ENCODE peak calls at places on chromosomes 7 and 10, in five cellular contexts. One of them, this sample, is unnamed.

GRCh38 chr7:69656890-69657289 is 58.6 kb downstream of the AUTS2 start:
- DNase-seq in PC-3: no peak
- DNase-seq in AG09309: no peak
- DNase-seq in heart left ventricle: peak
- DNase-seq in tibial artery: peak
- DNase-seq in this sample: no peak

GRCh38 chr7:157228864-157229422 is 90.2 kb downstream of the UBE3C start:
- DNase-seq in tibial artery: no peak
- DNase-seq in AG09309: no peak
- DNase-seq in PC-3: peak
- DNase-seq in heart left ventricle: no peak
- DNase-seq in this sample: no peak

GRCh38 chr7:102454423-102454822 is 10.2 kb downstream of the ALKBH4 start:
- DNase-seq in heart left ventricle: no peak
- DNase-seq in AG09309: no peak
- DNase-seq in PC-3: no peak
- DNase-seq in tibial artery: no peak
- DNase-seq in this sample: no peak

GRCh38 chr7:84399661-84400060 is 205.1 kb upstream of the SEMA3A start:
- DNase-seq in tibial artery: no peak
- DNase-seq in AG09309: no peak
- DNase-seq in PC-3: no peak
- DNase-seq in heart left ventricle: no peak
- DNase-seq in this sample: no peak

GRCh38 chr7:35680403-35681013 is 14.4 kb downstream of the HERPUD2 start:
- DNase-seq in heart left ventricle: no peak
- DNase-seq in AG09309: no peak
- DNase-seq in tibial artery: no peak
- DNase-seq in PC-3: no peak
- DNase-seq in this sample: no peak

GRCh38 chr10:72981882-72982529 is 27.4 kb upstream of the PLA2G12B start:
- DNase-seq in PC-3: no peak
- DNase-seq in heart left ventricle: no peak
- DNase-seq in AG09309: no peak
- DNase-seq in tibial artery: no peak
- DNase-seq in this sample: no peak

GRCh38 chr7:37068902-37069301 is 344.6 kb upstream of the AOAH start:
- DNase-seq in tibial artery: no peak
- DNase-seq in heart left ventricle: no peak
- DNase-seq in PC-3: no peak
- DNase-seq in AG09309: no peak
- DNase-seq in this sample: no peak

GRCh38 chr10:44983895-44984278 is 5.3 kb upstream of the DEPP1 start:
- DNase-seq in heart left ventricle: peak
- DNase-seq in AG09309: no peak
- DNase-seq in PC-3: no peak
- DNase-seq in tibial artery: peak
- DNase-seq in this sample: no peak

GRCh38 chr10:86128360-86128759 is 238.2 kb downstream of the GRID1 start:
- DNase-seq in heart left ventricle: no peak
- DNase-seq in PC-3: no peak
- DNase-seq in tibial artery: no peak
- DNase-seq in AG09309: no peak
- DNase-seq in this sample: no peak

GRCh38 chr7:137003606-137004005 is 135.2 kb downstream of the CHRM2 start:
- DNase-seq in heart left ventricle: no peak
- DNase-seq in tibial artery: no peak
- DNase-seq in AG09309: no peak
- DNase-seq in PC-3: no peak
- DNase-seq in this sample: no peak

GRCh38 chr7:150307904-150308303 is 15.3 kb upstream of the LRRC61 start:
- DNase-seq in tibial artery: no peak
- DNase-seq in AG09309: no peak
- DNase-seq in PC-3: no peak
- DNase-seq in heart left ventricle: no peak
- DNase-seq in this sample: no peak

GRCh38 chr7:116999316-116999715 is 46.0 kb downstream of the ST7 start:
- DNase-seq in AG09309: no peak
- DNase-seq in heart left ventricle: no peak
- DNase-seq in PC-3: peak
- DNase-seq in tibial artery: no peak
- DNase-seq in this sample: no peak

GRCh38 chr7:140062118-140062527 is 628 bp downstream of the PARP12 start:
- DNase-seq in AG09309: no peak
- DNase-seq in PC-3: peak
- DNase-seq in tibial artery: no peak
- DNase-seq in heart left ventricle: no peak
- DNase-seq in this sample: no peak

GRCh38 chr7:139999516-139999915 is 63.2 kb downstream of the PARP12 start:
- DNase-seq in PC-3: no peak
- DNase-seq in AG09309: no peak
- DNase-seq in tibial artery: no peak
- DNase-seq in heart left ventricle: no peak
- DNase-seq in this sample: no peak

GRCh38 chr7:93574646-93575554 is at the start of gene CALCR:
- DNase-seq in AG09309: no peak
- DNase-seq in PC-3: no peak
- DNase-seq in tibial artery: no peak
- DNase-seq in heart left ventricle: no peak
- DNase-seq in this sample: no peak

GRCh38 chr10:3783313-3783689 is 1.7 kb downstream of the KLF6 start:
- DNase-seq in tibial artery: peak
- DNase-seq in PC-3: peak
- DNase-seq in heart left ventricle: peak
- DNase-seq in AG09309: no peak
- DNase-seq in this sample: no peak

GRCh38 chr10:96919785-96920425 is 87.8 kb downstream of the LCOR start:
- DNase-seq in PC-3: no peak
- DNase-seq in tibial artery: no peak
- DNase-seq in AG09309: peak
- DNase-seq in heart left ventricle: no peak
- DNase-seq in this sample: no peak

GRCh38 chr10:100863433-100863832 is 49.3 kb upstream of the SLF2 start:
- DNase-seq in PC-3: no peak
- DNase-seq in AG09309: no peak
- DNase-seq in heart left ventricle: no peak
- DNase-seq in tibial artery: no peak
- DNase-seq in this sample: no peak

GRCh38 chr10:131676971-131677421 is 223.8 kb upstream of the PPP2R2D start:
- DNase-seq in PC-3: no peak
- DNase-seq in heart left ventricle: no peak
- DNase-seq in AG09309: no peak
- DNase-seq in tibial artery: no peak
- DNase-seq in this sample: no peak

GRCh38 chr7:45643630-45644029 is 69.5 kb downstream of the ADCY1 start:
- DNase-seq in heart left ventricle: no peak
- DNase-seq in tibial artery: no peak
- DNase-seq in AG09309: no peak
- DNase-seq in PC-3: no peak
- DNase-seq in this sample: no peak

DNA sequence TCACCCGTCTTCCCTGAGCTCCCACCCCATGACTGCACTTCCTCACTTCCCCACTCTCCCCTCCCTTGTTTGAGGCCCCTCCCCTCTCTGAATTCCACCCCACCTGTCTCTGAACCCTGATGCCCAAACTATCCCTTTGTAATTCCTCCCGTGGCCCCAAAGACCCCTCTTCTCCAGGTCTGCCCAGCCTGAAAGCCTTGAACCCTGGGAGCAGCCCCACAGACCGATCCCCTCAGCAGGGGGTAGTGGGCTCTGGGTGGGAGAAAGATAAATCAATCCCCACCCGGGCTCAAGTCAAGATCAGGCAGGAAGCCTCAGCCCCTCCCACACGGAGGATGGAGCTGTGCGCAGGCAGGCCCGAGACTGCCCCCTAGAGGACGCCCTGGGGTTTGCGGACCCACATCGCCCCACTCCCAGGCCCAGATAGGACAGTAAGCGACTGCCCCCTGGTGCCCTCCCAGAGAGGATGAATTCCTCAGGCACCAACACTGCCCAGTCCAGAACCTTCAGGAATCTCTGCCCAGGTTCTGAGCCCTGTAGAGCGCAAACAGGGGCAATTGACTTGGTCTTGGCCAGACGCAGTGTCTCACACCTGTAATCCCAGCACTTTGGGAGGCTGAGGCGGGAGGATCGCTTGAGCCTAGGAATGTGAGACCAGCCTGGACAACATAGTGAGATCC is 11.7 kb downstream of the HSPB1 start:
- DNase-seq in heart left ventricle: peak
- DNase-seq in PC-3: peak
- DNase-seq in tibial artery: peak
- DNase-seq in AG09309: no peak
- DNase-seq in this sample: no peak
- TF ChIP-seq CTCF in heart left ventricle: peak
- TF ChIP-seq CTCF in PC-3: peak
- TF ChIP-seq CTCF in tibial artery: peak
- TF ChIP-seq CTCF in AG09309: peak
- TF ChIP-seq CTCF in this sample: peak

GRCh38 chr10:124389613-124390361 is 28.9 kb downstream of the OAT start:
- DNase-seq in PC-3: no peak
- DNase-seq in AG09309: no peak
- DNase-seq in tibial artery: peak
- DNase-seq in heart left ventricle: no peak
- DNase-seq in this sample: no peak

GRCh38 chr10:124387078-124387874 is 31.4 kb downstream of the OAT start:
- DNase-seq in AG09309: no peak
- DNase-seq in heart left ventricle: no peak
- DNase-seq in PC-3: no peak
- DNase-seq in tibial artery: peak
- DNase-seq in this sample: no peak

GRCh38 chr10:124390788-124391187 is 27.9 kb downstream of the OAT start:
- DNase-seq in tibial artery: no peak
- DNase-seq in PC-3: no peak
- DNase-seq in heart left ventricle: no peak
- DNase-seq in AG09309: no peak
- DNase-seq in this sample: no peak

GRCh38 chr10:124388476-124388822 is 30.3 kb downstream of the OAT start:
- DNase-seq in heart left ventricle: no peak
- DNase-seq in AG09309: no peak
- DNase-seq in tibial artery: peak
- DNase-seq in PC-3: no peak
- DNase-seq in this sample: no peak

GRCh38 chr10:124388823-124389612 is 29.7 kb downstream of the OAT start:
- DNase-seq in AG09309: peak
- DNase-seq in PC-3: peak
- DNase-seq in tibial artery: peak
- DNase-seq in heart left ventricle: peak
- DNase-seq in this sample: no peak
- H3K4me3 ChIP-seq in AG09309: peak
- H3K4me3 ChIP-seq in PC-3: peak
- H3K4me3 ChIP-seq in tibial artery: peak
- H3K4me3 ChIP-seq in heart left ventricle: peak
- H3K4me3 ChIP-seq in this sample: peak

DNA sequence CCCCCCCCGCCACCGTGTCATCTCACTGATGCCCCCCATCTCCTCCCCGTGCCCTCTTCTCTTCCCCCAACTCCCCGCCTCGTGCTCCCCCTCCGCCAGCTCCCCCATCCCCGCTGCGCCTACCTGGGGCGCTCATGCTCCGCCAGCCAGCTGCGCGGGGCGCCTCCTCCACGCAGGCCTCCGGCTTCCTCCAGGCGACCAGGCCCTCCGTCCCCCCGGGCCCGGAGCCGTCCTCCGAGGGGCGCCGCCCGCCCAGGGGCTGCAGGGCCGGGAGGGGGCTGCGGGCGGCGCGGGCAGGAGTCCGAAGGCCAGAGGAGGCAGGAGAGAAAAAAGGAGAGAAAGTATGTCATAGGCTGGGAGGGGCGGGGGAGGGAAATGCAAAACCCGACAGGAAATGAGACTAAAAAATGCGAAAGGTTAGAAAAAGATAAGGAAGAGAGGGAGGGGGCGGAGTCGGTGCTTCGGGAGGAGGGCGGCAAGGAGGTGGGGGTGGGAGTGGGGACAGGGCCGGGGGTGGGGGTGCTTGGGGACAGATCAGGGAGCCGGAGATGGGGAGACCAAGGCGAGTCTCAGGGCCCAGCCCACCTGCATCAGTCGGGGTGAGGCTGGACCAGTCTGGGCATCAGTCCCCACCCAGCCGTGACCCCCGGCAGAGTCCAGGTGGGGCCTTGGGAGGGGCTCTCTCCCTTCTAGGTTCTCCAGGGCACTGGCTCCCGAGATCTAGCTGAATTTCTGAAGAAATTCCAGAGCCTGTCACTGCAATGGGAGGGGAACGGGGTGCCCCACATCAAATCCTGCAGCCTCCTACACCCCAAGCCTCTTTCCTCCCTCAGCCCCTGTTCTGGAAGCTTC is at the start of gene CARD11:
- DNase-seq in heart left ventricle: no peak
- DNase-seq in tibial artery: no peak
- DNase-seq in PC-3: no peak
- DNase-seq in AG09309: no peak
- DNase-seq in this sample: no peak
- TF ChIP-seq CTCF in heart left ventricle: no peak
- TF ChIP-seq CTCF in tibial artery: no peak
- TF ChIP-seq CTCF in PC-3: no peak
- TF ChIP-seq CTCF in AG09309: no peak
- TF ChIP-seq CTCF in this sample: no peak

GRCh38 chr10:93437000-93437945 is 44.9 kb downstream of the MYOF start:
- DNase-seq in tibial artery: peak
- DNase-seq in PC-3: peak
- DNase-seq in AG09309: peak
- DNase-seq in heart left ventricle: peak
- DNase-seq in this sample: peak
- H3K4me3 ChIP-seq in tibial artery: peak
- H3K4me3 ChIP-seq in PC-3: peak
- H3K4me3 ChIP-seq in AG09309: no peak
- H3K4me3 ChIP-seq in heart left ventricle: no peak
- H3K4me3 ChIP-seq in this sample: peak

This sample was measured in epithelial cell of proximal tubule.